ENCODE peak calls at places on chromosomes 7 and 10, in ten cellular contexts. One of them, this sample, is unnamed.

GRCh38 chr7:1569833-1570632 is at the start of gene PSMG3:
- DNase-seq in GM23248: peak; percentile 99
- DNase-seq in GOT3: peak; percentile 71
- DNase-seq in left lung: peak; percentile 91
- DNase-seq in aorta: peak; percentile 97
- DNase-seq in activated CD4-positive, alpha-beta T cell treated with anti-CD3 and anti-CD28 coated beads for 36 hours: peak; percentile 94
- DNase-seq in Caki2: peak; percentile 78
- DNase-seq in LHCN-M2: peak; percentile 94
- DNase-seq in fibroblast of the aortic adventitia: peak; percentile 86
- DNase-seq in LoVo: peak; percentile 94
- DNase-seq in this sample: peak; percentile 90

GRCh38 chr10:63583397-63583796 is 62.2 kb downstream of the REEP3 start:
- DNase-seq in GM23248: no peak
- DNase-seq in GOT3: no peak
- DNase-seq in left lung: no peak
- DNase-seq in aorta: no peak
- DNase-seq in activated CD4-positive, alpha-beta T cell treated with anti-CD3 and anti-CD28 coated beads for 36 hours: no peak
- DNase-seq in Caki2: no peak
- DNase-seq in LHCN-M2: no peak
- DNase-seq in fibroblast of the aortic adventitia: no peak
- DNase-seq in LoVo: no peak
- DNase-seq in this sample: no peak

GRCh38 chr7:143331179-143331825 is 15.4 kb downstream of the CLCN1 start:
- DNase-seq in GM23248: peak; percentile 98
- DNase-seq in GOT3: peak; percentile 26
- DNase-seq in left lung: peak; percentile 49
- DNase-seq in aorta: no peak
- DNase-seq in activated CD4-positive, alpha-beta T cell treated with anti-CD3 and anti-CD28 coated beads for 36 hours: no peak
- DNase-seq in Caki2: peak; percentile 17
- DNase-seq in LHCN-M2: peak; percentile 90
- DNase-seq in fibroblast of the aortic adventitia: peak; percentile 95
- DNase-seq in LoVo: peak; percentile 64
- DNase-seq in this sample: peak; percentile 67

GRCh38 chr10:116270691-116271592 is 2.1 kb downstream of the GFRA1 start:
- DNase-seq in GM23248: peak; percentile 46
- DNase-seq in GOT3: no peak
- DNase-seq in left lung: no peak
- DNase-seq in aorta: peak; percentile 77
- DNase-seq in activated CD4-positive, alpha-beta T cell treated with anti-CD3 and anti-CD28 coated beads for 36 hours: no peak
- DNase-seq in Caki2: no peak
- DNase-seq in LHCN-M2: no peak
- DNase-seq in fibroblast of the aortic adventitia: no peak
- DNase-seq in LoVo: no peak
- DNase-seq in this sample: no peak

GRCh38 chr7:47661051-47661714 is 79.3 kb upstream of the TNS3 start:
- DNase-seq in GM23248: no peak
- DNase-seq in GOT3: no peak
- DNase-seq in left lung: no peak
- DNase-seq in aorta: no peak
- DNase-seq in activated CD4-positive, alpha-beta T cell treated with anti-CD3 and anti-CD28 coated beads for 36 hours: no peak
- DNase-seq in Caki2: no peak
- DNase-seq in LHCN-M2: no peak
- DNase-seq in fibroblast of the aortic adventitia: no peak
- DNase-seq in LoVo: no peak
- DNase-seq in this sample: no peak

GRCh38 chr7:115748123-115748738 is 282.3 kb downstream of the TFEC start:
- DNase-seq in GM23248: peak; percentile 41
- DNase-seq in GOT3: no peak
- DNase-seq in left lung: no peak
- DNase-seq in aorta: no peak
- DNase-seq in activated CD4-positive, alpha-beta T cell treated with anti-CD3 and anti-CD28 coated beads for 36 hours: no peak
- DNase-seq in Caki2: peak; percentile 9
- DNase-seq in LHCN-M2: peak; percentile 9
- DNase-seq in fibroblast of the aortic adventitia: peak; percentile 26
- DNase-seq in LoVo: peak; percentile 40
- DNase-seq in this sample: no peak

GRCh38 chr7:12549106-12549505 is 21.4 kb upstream of the SCIN start:
- DNase-seq in GM23248: peak; percentile 59
- DNase-seq in GOT3: no peak
- DNase-seq in left lung: no peak
- DNase-seq in aorta: no peak
- DNase-seq in activated CD4-positive, alpha-beta T cell treated with anti-CD3 and anti-CD28 coated beads for 36 hours: no peak
- DNase-seq in Caki2: peak; percentile 14
- DNase-seq in LHCN-M2: peak; percentile 69
- DNase-seq in fibroblast of the aortic adventitia: peak; percentile 18
- DNase-seq in LoVo: no peak
- DNase-seq in this sample: no peak

GRCh38 chr10:122426834-122427233 is 27.6 kb upstream of the ARMS2 start:
- DNase-seq in GM23248: no peak
- DNase-seq in GOT3: no peak
- DNase-seq in left lung: no peak
- DNase-seq in aorta: no peak
- DNase-seq in activated CD4-positive, alpha-beta T cell treated with anti-CD3 and anti-CD28 coated beads for 36 hours: no peak
- DNase-seq in Caki2: no peak
- DNase-seq in LHCN-M2: no peak
- DNase-seq in fibroblast of the aortic adventitia: no peak
- DNase-seq in LoVo: no peak
- DNase-seq in this sample: no peak

GRCh38 chr7:91181949-91182348 is 82.3 kb upstream of the FZD1 start:
- DNase-seq in GM23248: peak; percentile 56
- DNase-seq in GOT3: no peak
- DNase-seq in left lung: no peak
- DNase-seq in aorta: no peak
- DNase-seq in activated CD4-positive, alpha-beta T cell treated with anti-CD3 and anti-CD28 coated beads for 36 hours: no peak
- DNase-seq in Caki2: no peak
- DNase-seq in LHCN-M2: peak; percentile 56
- DNase-seq in fibroblast of the aortic adventitia: peak; percentile 25
- DNase-seq in LoVo: no peak
- DNase-seq in this sample: no peak

GRCh38 chr7:12635830-12636229 is 51.6 kb upstream of the ARL4A start:
- DNase-seq in GM23248: peak; percentile 14
- DNase-seq in GOT3: no peak
- DNase-seq in left lung: no peak
- DNase-seq in aorta: no peak
- DNase-seq in activated CD4-positive, alpha-beta T cell treated with anti-CD3 and anti-CD28 coated beads for 36 hours: peak; percentile 20
- DNase-seq in Caki2: no peak
- DNase-seq in LHCN-M2: no peak
- DNase-seq in fibroblast of the aortic adventitia: no peak
- DNase-seq in LoVo: no peak
- DNase-seq in this sample: no peak

GRCh38 chr7:18407385-18407784 is 88.2 kb upstream of the HDAC9 start:
- DNase-seq in GM23248: no peak
- DNase-seq in GOT3: no peak
- DNase-seq in left lung: no peak
- DNase-seq in aorta: no peak
- DNase-seq in activated CD4-positive, alpha-beta T cell treated with anti-CD3 and anti-CD28 coated beads for 36 hours: no peak
- DNase-seq in Caki2: no peak
- DNase-seq in LHCN-M2: no peak
- DNase-seq in fibroblast of the aortic adventitia: no peak
- DNase-seq in LoVo: no peak
- DNase-seq in this sample: no peak

GRCh38 chr7:87875151-87876039 is 765 bp downstream of the SLC25A40 start:
- DNase-seq in GM23248: peak; percentile 32
- DNase-seq in GOT3: no peak
- DNase-seq in left lung: peak; percentile 51
- DNase-seq in aorta: peak; percentile 77
- DNase-seq in activated CD4-positive, alpha-beta T cell treated with anti-CD3 and anti-CD28 coated beads for 36 hours: peak; percentile 32
- DNase-seq in Caki2: no peak
- DNase-seq in LHCN-M2: no peak
- DNase-seq in fibroblast of the aortic adventitia: no peak
- DNase-seq in LoVo: no peak
- DNase-seq in this sample: no peak